ENCODE peak calls at places on chromosomes 12 and 14, in four cellular contexts. B is K562, L is HepG2, M is A549. S is an unnamed sample.

GRCh38 chr12:116534341-116535121 is 24.6 kb upstream of the MAP1LC3B2 start:
- DNase-seq in M (no peak), B (peak; percentile 28), L (no peak), S (peak; percentile 41)

GRCh38 chr12:108214486-108214885 is 85.4 kb downstream of the WSCD2 start:
- DNase-seq in L (peak; percentile 3), M (no peak), B (peak; percentile 66), S (peak; percentile 76)

GRCh38 chr12:89992668-89993401 is 284.2 kb upstream of the ATP2B1 start:
- DNase-seq in L (no peak), M (no peak), B (no peak), S (no peak)

GRCh38 chr12:103401421-103401820 is 94.3 kb downstream of the C12orf42 start:
- DNase-seq in B (no peak), M (peak; percentile 62), L (peak; percentile 35), S (no peak)

GRCh38 chr12:9757433-9758025 is 3.2 kb downstream of the CD69 start:
- DNase-seq in L (no peak), M (no peak), B (no peak), S (no peak)

GRCh38 chr12:29655861-29656260 is 127.9 kb downstream of the TMTC1 start:
- DNase-seq in L (no peak), M (no peak), B (no peak), S (no peak)

GRCh38 chr14:24277606-24278321 is 6.4 kb upstream of the RABGGTA start:
- DNase-seq in L (no peak), B (no peak), M (no peak), S (no peak)

GRCh38 chr12:57842342-57843294 is 3.9 kb downstream of the CTDSP2 start:
- DNase-seq in M (no peak), L (no peak), B (no peak), S (peak; percentile 57)

DNA sequence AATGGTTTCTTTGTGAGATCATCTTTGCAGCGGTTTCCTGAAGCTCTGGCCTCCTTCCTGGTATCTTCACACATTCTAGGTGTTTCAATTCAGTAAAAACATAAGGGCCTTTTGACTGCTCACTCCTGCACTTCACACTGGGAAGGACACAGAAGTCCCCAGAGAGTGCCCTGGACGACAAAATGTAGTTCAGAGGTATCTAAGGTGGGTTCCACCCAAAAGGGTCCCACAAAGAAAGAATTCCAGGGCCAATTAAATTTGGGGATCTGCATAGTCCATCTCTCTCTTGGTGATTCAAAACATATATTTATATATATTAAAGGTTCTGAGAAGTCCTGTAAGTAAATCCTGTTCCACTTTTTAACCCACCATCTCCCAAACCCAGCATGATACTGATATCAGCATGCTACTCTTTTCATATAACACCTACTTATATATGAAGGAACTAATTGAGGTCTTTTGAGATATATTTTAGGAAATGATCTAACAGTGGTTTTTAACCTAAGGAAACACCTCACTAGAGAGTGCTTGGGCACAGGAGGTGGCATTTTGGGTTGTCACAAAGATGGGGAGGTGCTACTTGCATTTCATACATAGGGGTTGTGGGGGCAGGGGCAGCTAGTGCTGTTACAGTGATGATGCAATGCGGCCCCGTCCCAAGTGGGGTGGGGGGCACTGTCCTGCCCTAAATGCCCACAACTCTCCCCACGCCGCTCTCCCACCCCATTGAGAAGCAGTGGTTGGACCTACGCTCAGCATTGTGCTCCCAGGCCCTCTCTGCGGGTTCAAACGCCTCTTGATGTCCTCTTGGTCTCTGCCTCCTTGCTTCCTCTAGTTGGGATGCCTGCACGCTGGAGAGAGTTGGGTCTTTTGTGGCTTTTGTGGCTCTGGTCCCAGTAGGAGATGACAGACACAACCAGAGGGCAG is 109.4 kb downstream of the ARF6 start:
- DNase-seq in B (no peak), L (no peak), M (no peak), S (no peak)
- TF ChIP-seq NR3C1 in B (no peak), L (no peak), M (no peak), S (no peak)

GRCh38 chr14:59632381-59632780 is 55.8 kb upstream of the CCDC175 start:
- DNase-seq in L (peak; percentile 20), M (peak; percentile 39), B (peak; percentile 18), S (peak; percentile 64)
- TF ChIP-seq NR3C1 in L (no peak), M (no peak), B (no peak), S (no peak)

GRCh38 chr12:52517005-52517835 is 3.0 kb downstream of the KRT5 start:
- DNase-seq in B (no peak), L (no peak), M (no peak), S (no peak)

GRCh38 chr12:52518574-52519469 is 1.4 kb downstream of the KRT5 start:
- DNase-seq in B (no peak), L (no peak), M (no peak), S (no peak)

GRCh38 chr12:52515927-52516831 is 4.0 kb downstream of the KRT5 start:
- DNase-seq in M (no peak), L (no peak), B (no peak), S (no peak)

GRCh38 chr12:52519826-52520662 is at the start of gene KRT5:
- DNase-seq in L (no peak), M (no peak), B (no peak), S (no peak)

DNA sequence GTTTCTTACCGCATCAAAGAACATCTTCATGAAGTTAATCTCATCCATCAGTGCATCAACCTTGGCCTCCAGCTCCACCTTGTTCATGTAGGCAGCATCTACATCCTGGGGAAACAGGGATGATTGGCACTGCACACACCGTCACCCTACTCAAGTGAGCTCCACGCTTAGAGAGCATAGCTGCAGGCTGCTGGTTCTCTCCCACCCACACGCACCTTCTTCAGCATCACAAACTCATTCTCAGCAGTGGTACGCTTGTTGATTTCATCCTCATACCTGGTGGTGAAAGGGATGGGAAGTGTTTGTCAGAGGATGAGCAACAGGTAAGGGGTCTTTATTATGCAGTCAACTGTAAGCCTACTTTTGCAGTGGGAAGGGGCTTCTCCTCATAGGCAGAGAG is 2.3 kb downstream of the KRT5 start:
- DNase-seq in B (no peak), L (no peak), M (no peak), S (no peak)
- TF ChIP-seq NR3C1 in B (no peak), L (no peak), M (no peak), S (no peak)

GRCh38 chr12:34396006-34396860 is 373.9 kb downstream of the ALG10 start:
- DNase-seq in M (no peak), L (no peak), B (peak; percentile 3), S (no peak)
- TF ChIP-seq NR3C1 in M (no peak), L (no peak), B (no peak), S (no peak)

DNA sequence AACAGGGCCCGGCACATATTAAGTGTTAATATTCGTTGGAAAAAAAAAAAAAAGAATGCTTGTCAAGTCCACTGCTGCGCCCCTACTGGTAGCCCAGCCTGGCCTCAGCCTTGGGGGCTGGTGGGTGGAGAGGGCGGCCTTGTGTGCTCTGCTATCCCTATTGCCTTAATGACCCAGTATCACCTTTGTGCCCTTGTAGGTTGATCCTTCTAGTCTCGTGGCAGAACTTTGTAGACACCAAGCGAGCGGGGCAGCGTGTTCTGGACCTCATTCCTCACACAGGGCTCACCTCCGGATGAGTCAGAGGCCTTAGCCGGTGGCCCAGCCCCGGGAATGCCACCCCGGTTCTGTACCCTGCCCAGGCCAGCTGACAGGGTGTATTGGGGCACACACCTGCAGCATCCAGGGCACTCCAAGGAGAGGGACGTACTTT is 1.8 kb upstream of the RCOR1 start:
- DNase-seq in M (peak; percentile 84), B (peak; percentile 37), L (peak; percentile 84), S (peak; percentile 73)
- TF ChIP-seq NR3C1 in M (no peak), B (no peak), L (no peak), S (no peak)

DNA sequence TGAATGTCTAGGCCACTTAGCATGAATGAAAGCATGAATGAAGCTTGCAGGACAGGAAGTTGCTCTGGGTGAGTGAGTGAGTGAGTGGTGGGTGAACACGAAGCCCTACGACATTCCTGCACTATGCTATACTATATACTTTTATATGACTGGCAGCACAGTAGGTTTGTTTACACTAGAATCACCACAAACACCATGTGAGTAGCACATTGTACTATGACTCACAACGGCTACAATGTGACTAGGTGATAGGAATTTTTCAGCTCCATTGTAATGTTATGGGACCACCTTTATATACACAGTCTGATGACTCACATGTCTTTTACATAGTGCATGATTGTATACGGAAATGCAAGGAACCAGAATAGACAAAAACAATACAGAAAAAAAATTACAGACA is 1480.2 kb downstream of the AACS start:
- DNase-seq in M (peak; percentile 9), B (no peak), L (no peak), S (no peak)
- TF ChIP-seq NR3C1 in M (no peak), B (no peak), L (no peak), S (no peak)

GRCh38 chr12:15477761-15478160 is 155.5 kb downstream of the PTPRO start:
- DNase-seq in L (no peak), M (no peak), B (no peak), S (no peak)

GRCh38 chr12:15469342-15469741 is 147.0 kb downstream of the PTPRO start:
- DNase-seq in M (no peak), B (no peak), L (no peak), S (no peak)

GRCh38 chr12:15472036-15472435 is 149.7 kb downstream of the PTPRO start:
- DNase-seq in B (no peak), M (no peak), L (no peak), S (no peak)

GRCh38 chr12:15474766-15475165 is 152.5 kb downstream of the PTPRO start:
- DNase-seq in L (no peak), B (no peak), M (no peak), S (no peak)
- TF ChIP-seq NR3C1 in L (no peak), B (no peak), M (no peak), S (no peak)

DNA sequence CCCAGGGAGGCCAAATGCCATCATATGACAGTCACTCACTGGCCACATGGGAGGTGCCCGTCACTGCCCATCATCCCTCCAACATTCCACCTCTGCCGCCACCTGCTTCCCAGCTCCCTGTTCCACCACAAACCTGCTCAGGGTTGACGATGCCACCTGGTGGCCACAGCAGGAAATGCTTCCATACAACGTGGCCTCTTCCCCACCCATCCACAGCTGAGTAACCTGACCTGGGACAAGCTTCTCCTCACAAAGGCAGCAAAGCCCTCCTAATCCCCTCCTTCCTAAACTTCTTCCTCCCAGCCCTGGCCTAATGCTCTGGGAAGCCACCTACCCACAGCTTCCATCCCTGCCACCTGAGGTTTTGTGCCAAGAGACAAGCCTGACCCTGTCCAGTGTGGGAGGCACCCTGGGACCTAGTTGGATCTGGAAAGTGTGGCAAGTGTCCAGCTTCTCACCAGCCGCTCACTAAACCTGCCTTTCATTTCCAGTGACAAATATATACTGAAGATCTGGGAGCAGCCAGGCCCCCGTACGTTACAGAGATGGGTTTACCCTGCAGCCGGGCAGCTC is 4.3 kb downstream of the DEGS2 start:
- DNase-seq in M (peak; percentile 70), B (peak; percentile 59), L (peak; percentile 46), S (peak; percentile 89)
- TF ChIP-seq NR3C1 in M (no peak), B (no peak), L (no peak), S (no peak)